ENCODE peak calls at places on chromosomes 4 and X, in seven cellular contexts. C, K, M, F, J, V and U are unnamed samples.

GRCh38 chr4:1449475-1449832 is 43.2 kb upstream of the NKX1-1 start:
- DNase-seq in C (no peak), K (no peak), M (no peak), F (no peak), J (no peak), V (no peak), U (no peak)

GRCh38 chrX:29044802-29045201 is 457.6 kb downstream of the IL1RAPL1 start:
- DNase-seq in C (no peak), K (peak), M (no peak), F (no peak), J (no peak), V (no peak), U (no peak)

GRCh38 chrX:10199212-10199611 is 42.4 kb downstream of the CLCN4 start:
- DNase-seq in C (no peak), K (peak), M (no peak), F (peak), J (peak), V (no peak), U (peak)

GRCh38 chr4:104901438-104901837 is 245.2 kb upstream of the TET2 start:
- DNase-seq in C (no peak), K (no peak), M (no peak), F (peak), J (no peak), V (no peak), U (no peak)

GRCh38 chrX:66632986-66633385 is 5.9 kb downstream of the EDA2R start:
- DNase-seq in C (no peak), K (no peak), M (no peak), F (no peak), J (peak), V (no peak), U (no peak)

GRCh38 chrX:64977830-64978229 is 1.6 kb upstream of the ZC4H2 start:
- DNase-seq in C (no peak), K (no peak), M (no peak), F (no peak), J (peak), V (no peak), U (no peak)

GRCh38 chr4:40953253-40954118 is 203.7 kb downstream of the NSUN7 start:
- DNase-seq in C (no peak), K (peak), M (no peak), F (no peak), J (peak), V (no peak), U (no peak)

GRCh38 chrX:134548844-134549205 is 88.9 kb downstream of the HPRT1 start:
- DNase-seq in C (no peak), K (no peak), M (no peak), F (no peak), J (no peak), V (no peak), U (no peak)

GRCh38 chrX:28586291-28586690 is 955 bp upstream of the IL1RAPL1 start:
- DNase-seq in C (no peak), K (peak), M (no peak), F (no peak), J (peak), V (no peak), U (no peak)

GRCh38 chr4:94897023-94897422 is 139.3 kb downstream of the BMPR1B start:
- DNase-seq in C (no peak), K (peak), M (peak), F (no peak), J (no peak), V (no peak), U (no peak)

GRCh38 chr4:121139533-121140222 is 24.4 kb downstream of the TNIP3 start:
- DNase-seq in C (no peak), K (peak), M (no peak), F (peak), J (peak), V (no peak), U (peak)

GRCh38 chr4:121138445-121138844 is 25.7 kb downstream of the TNIP3 start:
- DNase-seq in C (no peak), K (no peak), M (no peak), F (no peak), J (peak), V (no peak), U (no peak)

GRCh38 chr4:121143126-121143525 is 21.0 kb downstream of the TNIP3 start:
- DNase-seq in C (no peak), K (no peak), M (no peak), F (no peak), J (peak), V (no peak), U (no peak)

GRCh38 chr4:121140712-121141111 is 23.4 kb downstream of the TNIP3 start:
- DNase-seq in C (peak), K (no peak), M (no peak), F (no peak), J (peak), V (no peak), U (no peak)

DNA sequence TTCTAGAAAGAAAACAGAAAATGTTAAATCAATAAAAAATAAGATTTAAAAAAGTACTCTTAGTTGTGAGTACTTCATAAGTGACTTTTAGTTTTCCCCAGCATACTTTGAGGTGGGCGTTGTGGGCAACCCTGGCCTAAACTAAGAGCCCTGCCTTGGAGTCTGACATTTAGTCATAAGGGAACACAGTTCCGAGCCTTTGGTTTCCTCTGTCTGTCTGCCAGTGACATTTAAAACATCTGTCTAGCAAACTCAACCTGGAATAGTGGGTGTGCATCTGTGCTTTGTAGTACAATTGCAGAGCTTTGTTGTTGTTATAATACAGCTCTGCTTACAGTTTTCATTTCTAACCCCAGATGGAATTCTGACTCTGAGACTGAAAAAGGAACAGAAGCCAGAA is 26.1 kb downstream of the TNIP3 start:
- DNase-seq in C (no peak), K (no peak), M (no peak), F (peak), J (peak), V (no peak), U (no peak)
- H3K4me3 ChIP-seq in C (no peak), K (no peak), M (no peak), F (no peak), J (no peak), V (no peak), U (no peak)

GRCh38 chrX:73855546-73855945 is 292.5 kb downstream of the CHIC1 start:
- DNase-seq in C (peak), K (peak), M (peak), F (no peak), J (peak), V (peak), U (no peak)
- TF ChIP-seq CTCF in C (peak), K (peak), M (peak), F (peak), J (peak), V (peak), U (peak)

GRCh38 chr4:133147365-133147821 is 1.7 kb upstream of the PCDH10 start:
- DNase-seq in C (no peak), K (peak), M (no peak), F (no peak), J (peak), V (no peak), U (no peak)

GRCh38 chr4:133148690-133149363 is at the start of gene PCDH10:
- DNase-seq in C (peak), K (peak), M (peak), F (peak), J (peak), V (peak), U (no peak)

GRCh38 chr4:133146574-133147198 is 2.4 kb upstream of the PCDH10 start:
- DNase-seq in C (no peak), K (peak), M (peak), F (no peak), J (peak), V (no peak), U (no peak)

GRCh38 chr4:133149364-133149695 is 236 bp downstream of the PCDH10 start:
- DNase-seq in C (no peak), K (no peak), M (no peak), F (no peak), J (no peak), V (no peak), U (no peak)

GRCh38 chr4:133147922-133148689 is 988 bp upstream of the PCDH10 start:
- DNase-seq in C (no peak), K (peak), M (peak), F (no peak), J (peak), V (no peak), U (no peak)
- H3K4me3 ChIP-seq in C (peak), K (peak), M (peak), F (no peak), J (peak), V (peak), U (no peak)

GRCh38 chrX:112218388-112218787 is 135.8 kb upstream of the TRPC5 start:
- DNase-seq in C (no peak), K (no peak), M (no peak), F (no peak), J (no peak), V (no peak), U (no peak)

DNA sequence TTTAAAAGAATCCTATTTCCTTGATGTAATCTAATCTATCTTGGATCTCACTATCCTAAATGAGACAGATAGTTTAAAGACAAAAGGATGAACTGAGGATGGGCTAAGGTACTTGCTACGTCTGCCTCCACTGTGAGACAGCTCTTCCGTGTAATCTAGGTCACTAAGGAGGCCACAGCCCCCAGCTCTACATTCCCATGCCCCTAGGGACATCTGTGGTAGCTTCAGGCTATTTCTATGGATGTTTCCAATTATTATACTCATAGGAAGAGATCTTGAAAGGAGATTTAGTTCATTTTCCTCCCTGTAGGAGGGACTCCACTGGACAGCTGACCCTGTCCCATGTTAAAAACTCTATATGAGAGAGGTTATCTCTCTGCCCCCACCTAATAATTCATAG is 140.8 kb upstream of the TRPC5 start:
- DNase-seq in C (no peak), K (no peak), M (peak), F (no peak), J (no peak), V (no peak), U (no peak)
- TF ChIP-seq CTCF in C (no peak), K (no peak), M (no peak), F (no peak), J (no peak), V (no peak), U (no peak)

GRCh38 chr4:183797445-183798248 is 107.5 kb upstream of the STOX2 start:
- DNase-seq in C (no peak), K (peak), M (peak), F (peak), J (peak), V (peak), U (no peak)

GRCh38 chr4:183798249-183798920 is 106.7 kb upstream of the STOX2 start:
- DNase-seq in C (no peak), K (no peak), M (no peak), F (no peak), J (peak), V (no peak), U (no peak)

GRCh38 chr4:183798921-183799307 is 106.2 kb upstream of the STOX2 start:
- DNase-seq in C (no peak), K (no peak), M (no peak), F (no peak), J (no peak), V (no peak), U (no peak)

GRCh38 chr4:183801460-183802168 is 103.5 kb upstream of the STOX2 start:
- DNase-seq in C (no peak), K (no peak), M (no peak), F (no peak), J (no peak), V (no peak), U (no peak)

GRCh38 chr4:183797041-183797444 is 108.1 kb upstream of the STOX2 start:
- DNase-seq in C (no peak), K (no peak), M (no peak), F (no peak), J (peak), V (peak), U (no peak)
- H3K4me3 ChIP-seq in C (no peak), K (no peak), M (no peak), F (no peak), J (no peak), V (peak), U (no peak)

GRCh38 chr4:87679449-87680169 is 29.5 kb downstream of the DMP1 start:
- DNase-seq in C (peak), K (peak), M (peak), F (no peak), J (peak), V (peak), U (peak)
- TF ChIP-seq CTCF in C (peak), K (peak), M (peak), F (peak), J (peak), V (peak), U (peak)

GRCh38 chr4:168879178-168879577 is 130.9 kb downstream of the CBR4 start:
- DNase-seq in C (no peak), K (no peak), M (no peak), F (no peak), J (no peak), V (no peak), U (no peak)

GRCh38 chr4:168876106-168876505 is 133.9 kb downstream of the CBR4 start:
- DNase-seq in C (no peak), K (no peak), M (no peak), F (no peak), J (peak), V (no peak), U (no peak)

GRCh38 chr4:168880087-168880675 is 129.9 kb downstream of the CBR4 start:
- DNase-seq in C (no peak), K (no peak), M (no peak), F (no peak), J (no peak), V (no peak), U (no peak)

GRCh38 chr4:168877407-168877778 is 132.7 kb downstream of the CBR4 start:
- DNase-seq in C (no peak), K (no peak), M (no peak), F (no peak), J (no peak), V (no peak), U (no peak)

DNA sequence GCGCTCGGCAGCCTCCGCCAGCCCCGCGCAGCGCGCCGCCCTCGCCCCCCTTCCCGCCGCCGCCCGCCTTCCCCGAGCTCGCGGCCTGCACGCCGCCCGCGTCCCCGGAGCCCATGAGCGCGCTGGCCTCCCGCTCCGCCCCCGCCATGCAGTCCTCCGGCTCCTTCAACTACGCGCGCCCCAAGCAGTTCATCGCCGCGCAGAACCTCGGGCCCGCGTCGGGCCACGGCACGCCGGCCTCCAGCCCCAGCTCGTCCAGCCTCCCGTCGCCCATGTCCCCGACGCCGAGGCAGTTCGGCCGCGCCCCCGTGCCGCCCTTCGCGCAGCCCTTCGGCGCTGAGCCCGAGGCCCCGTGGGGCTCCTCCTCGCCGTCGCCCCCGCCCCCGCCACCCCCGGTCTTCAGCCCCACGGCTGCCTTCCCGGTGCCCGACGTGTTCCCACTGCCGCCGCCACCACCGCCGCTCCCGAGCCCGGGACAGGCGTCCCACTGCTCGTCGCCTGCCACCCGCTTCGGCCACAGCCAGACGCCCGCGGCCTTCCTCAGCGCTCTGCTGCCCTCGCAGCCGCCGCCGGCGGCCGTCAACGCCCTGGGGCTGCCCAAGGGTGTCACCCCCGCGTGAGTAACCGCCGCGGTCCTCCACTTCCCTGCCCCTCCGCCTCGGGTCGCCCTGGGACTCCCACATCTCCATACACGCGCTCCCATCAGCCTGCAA is 132.1 kb downstream of the CBR4 start:
- DNase-seq in C (no peak), K (peak), M (peak), F (peak), J (peak), V (no peak), U (no peak)
- H3K4me3 ChIP-seq in C (no peak), K (no peak), M (peak), F (no peak), J (peak), V (no peak), U (peak)